ENCODE peak calls at places on chromosome 14, in nine cellular contexts. Q is fibroblast of mammary gland, G is GM18507, I is WERI-Rb-1, R is GM23248, A is tibial artery, P is ovary, L is HFF-Myc, O is Calu3. Y is an unnamed sample.

GRCh38 chr14:91405241-91405721 is 12.3 kb downstream of the CCDC88C start:
- DNase-seq in R (no peak), O (no peak), P (no peak), L (no peak), A (no peak), G (no peak), I (no peak), Q (no peak), Y (no peak)

GRCh38 chr14:68741839-68742470 is 50.9 kb downstream of the ZFP36L1 start:
- DNase-seq in G (peak), L (no peak), I (no peak), R (no peak), A (peak), O (no peak), Q (no peak), P (no peak), Y (no peak)

GRCh38 chr14:77026930-77027537 is 1.5 kb downstream of the IRF2BPL start:
- DNase-seq in I (no peak), L (no peak), Q (peak), O (peak), R (peak), A (no peak), G (no peak), P (peak), Y (peak)

GRCh38 chr14:106377432-106377831 is 851.0 kb downstream of the TMEM121 start:
- DNase-seq in Q (no peak), L (no peak), I (no peak), A (no peak), R (no peak), O (no peak), G (no peak), P (no peak), Y (no peak)

GRCh38 chr14:90781876-90782275 is 34.4 kb downstream of the TTC7B start:
- DNase-seq in Q (no peak), O (no peak), L (no peak), G (no peak), I (no peak), R (no peak), P (no peak), A (no peak), Y (no peak)

GRCh38 chr14:34052658-34053014 is 101.8 kb upstream of the EGLN3 start:
- DNase-seq in L (no peak), I (no peak), Q (peak), O (peak), P (no peak), G (no peak), R (peak), A (peak), Y (no peak)

GRCh38 chr14:51269634-51270033 is 29.6 kb downstream of the TMX1 start:
- DNase-seq in L (no peak), O (no peak), P (no peak), A (no peak), Q (peak), I (no peak), G (no peak), R (no peak), Y (no peak)

GRCh38 chr14:91173221-91173670 is 59.4 kb downstream of the DGLUCY start:
- DNase-seq in O (peak), L (peak), Q (peak), I (peak), G (peak), P (peak), A (peak), R (peak), Y (peak)

GRCh38 chr14:44040561-44040960 is 466.5 kb downstream of the FSCB start:
- DNase-seq in P (no peak), I (no peak), O (no peak), Q (no peak), A (no peak), G (no peak), R (no peak), L (no peak), Y (no peak)

GRCh38 chr14:106372870-106373657 is 846.7 kb downstream of the TMEM121 start:
- DNase-seq in G (peak), I (peak), Q (no peak), A (no peak), O (peak), R (peak), L (no peak), P (peak), Y (peak)